ENCODE peak calls at places on chromosomes 1 and 21, in eight cellular contexts. I, L, H, J, G, A, M and Z are unnamed samples.

GRCh38 chr21:34594566-34595234 is 20.2 kb downstream of the RCAN1 start:
- DNase-seq in J (no peak), H (no peak), A (no peak), M (no peak), G (no peak), I (no peak), L (no peak), Z (no peak)

GRCh38 chr1:221162352-221162751 is 283.1 kb downstream of the HLX start:
- DNase-seq in I (no peak), G (peak; percentile 22), J (no peak), L (no peak), A (peak; percentile 4), M (no peak), H (no peak), Z (peak; percentile 8)

GRCh38 chr1:33683913-33684312 is 180.0 kb upstream of the HMGB4 start:
- DNase-seq in A (no peak), M (no peak), J (no peak), G (no peak), L (no peak), I (no peak), H (no peak), Z (no peak)

GRCh38 chr1:67532452-67533216 is 102.4 kb upstream of the SERBP1 start:
- DNase-seq in H (peak; percentile 90), L (peak; percentile 30), A (peak; percentile 72), J (peak; percentile 63), G (peak; percentile 93), I (no peak), M (no peak), Z (peak; percentile 85)

GRCh38 chr1:165444897-165445370 is at the start of gene RXRG:
- DNase-seq in G (peak; percentile 8), L (no peak), A (no peak), J (peak; percentile 52), I (peak; percentile 40), M (no peak), H (peak; percentile 13), Z (peak; percentile 2)

GRCh38 chr1:101846820-101847219 is 149.9 kb downstream of the OLFM3 start:
- DNase-seq in L (no peak), M (no peak), J (peak; percentile 42), A (no peak), G (no peak), H (no peak), I (no peak), Z (no peak)

GRCh38 chr1:244197851-244198375 is 146.8 kb downstream of the ZBTB18 start:
- DNase-seq in G (no peak), L (no peak), H (peak; percentile 87), I (no peak), J (no peak), M (no peak), A (no peak), Z (no peak)

GRCh38 chr1:24803220-24803619 is 58.0 kb downstream of the CLIC4 start:
- DNase-seq in I (no peak), G (peak; percentile 62), L (no peak), J (no peak), H (no peak), A (no peak), M (no peak), Z (peak; percentile 31)

GRCh38 chr21:45326169-45326833 is 38.6 kb upstream of the POFUT2 start:
- DNase-seq in H (no peak), A (no peak), I (no peak), G (no peak), J (no peak), L (no peak), M (no peak), Z (no peak)

GRCh38 chr1:247287460-247287859 is 31.6 kb downstream of the VN1R5 start:
- DNase-seq in G (no peak), H (no peak), J (no peak), M (no peak), I (no peak), L (no peak), A (no peak), Z (no peak)

GRCh38 chr1:226605573-226605950 is 57.0 kb downstream of the STUM start:
- DNase-seq in G (no peak), M (no peak), I (no peak), J (no peak), A (no peak), L (no peak), H (no peak), Z (no peak)

GRCh38 chr1:15684468-15685283 is 556 bp downstream of the PLEKHM2 start:
- DNase-seq in J (peak; percentile 10), M (no peak), A (no peak), G (peak; percentile 57), I (peak; percentile 55), H (no peak), L (peak; percentile 2), Z (peak; percentile 41)

GRCh38 chr1:226568077-226568831 is 19.7 kb downstream of the STUM start:
- DNase-seq in J (no peak), H (no peak), L (no peak), G (no peak), A (no peak), M (no peak), I (no peak), Z (no peak)

GRCh38 chr1:206544562-206545257 is 37.4 kb downstream of the RASSF5 start:
- DNase-seq in I (peak; percentile 78), M (peak; percentile 74), G (peak; percentile 77), H (peak; percentile 35), A (no peak), J (peak; percentile 80), L (peak; percentile 38), Z (peak; percentile 11)

GRCh38 chr1:47894718-47895393 is 102.3 kb downstream of the TRABD2B start:
- DNase-seq in A (no peak), J (no peak), M (no peak), L (no peak), I (no peak), H (peak; percentile 86), G (peak; percentile 34), Z (peak; percentile 54)

GRCh38 chr1:26028490-26028980 is 7.0 kb downstream of the EXTL1 start:
- DNase-seq in G (no peak), A (no peak), L (no peak), I (peak; percentile 57), M (no peak), H (no peak), J (no peak), Z (no peak)

GRCh38 chr1:174160109-174160473 is 771 bp downstream of the RABGAP1L start:
- DNase-seq in G (peak; percentile 38), I (peak; percentile 67), J (no peak), H (peak; percentile 49), M (no peak), A (no peak), L (peak; percentile 25), Z (peak; percentile 36)

GRCh38 chr1:208601569-208601968 is 357.4 kb upstream of the PLXNA2 start:
- DNase-seq in A (no peak), L (no peak), M (no peak), H (no peak), J (no peak), I (no peak), G (no peak), Z (no peak)

GRCh38 chr1:2110191-2110737 is 60.1 kb downstream of the PRKCZ start:
- DNase-seq in H (no peak), I (peak; percentile 15), J (no peak), L (no peak), M (no peak), G (no peak), A (no peak), Z (no peak)

GRCh38 chr1:163874070-163874469 is 552.3 kb downstream of the NUF2 start:
- DNase-seq in H (no peak), M (no peak), J (no peak), A (no peak), G (no peak), I (no peak), L (no peak), Z (no peak)

GRCh38 chr1:203512830-203513578 is 19.1 kb downstream of the OPTC start:
- DNase-seq in I (no peak), J (no peak), M (peak; percentile 9), A (peak; percentile 80), H (peak; percentile 91), L (peak; percentile 80), G (peak; percentile 94), Z (peak; percentile 22)

GRCh38 chr1:158121604-158122254 is 59.0 kb upstream of the CD1D start:
- DNase-seq in G (peak; percentile 72), J (peak; percentile 15), L (no peak), H (peak; percentile 55), I (no peak), M (no peak), A (no peak), Z (peak; percentile 56)

GRCh38 chr1:206004821-206005220 is 1.6 kb upstream of the RAB7B start:
- DNase-seq in M (no peak), J (no peak), L (no peak), I (no peak), A (no peak), H (peak; percentile 90), G (no peak), Z (no peak)

GRCh38 chr1:8347635-8348034 is 29.7 kb downstream of the SLC45A1 start:
- DNase-seq in I (no peak), A (no peak), J (peak; percentile 4), L (no peak), H (peak; percentile 49), M (no peak), G (no peak), Z (no peak)

GRCh38 chr1:167820684-167821355 is 93.1 kb downstream of the ADCY10 start:
- DNase-seq in L (no peak), I (no peak), G (no peak), J (no peak), A (no peak), H (peak; percentile 55), M (no peak), Z (no peak)

GRCh38 chr21:45818904-45819285 is 162.7 kb upstream of the COL6A1 start:
- DNase-seq in L (no peak), A (peak; percentile 96), G (no peak), J (no peak), M (peak; percentile 27), I (no peak), H (peak; percentile 17), Z (no peak)

GRCh38 chr21:20856926-20857325 is 141.3 kb upstream of the NCAM2 start:
- DNase-seq in I (no peak), A (no peak), H (no peak), L (no peak), G (no peak), J (peak; percentile 85), M (no peak), Z (no peak)

GRCh38 chr21:38950388-38951094 is 144.8 kb downstream of the ETS2 start:
- DNase-seq in A (peak; percentile 47), J (no peak), I (no peak), H (peak; percentile 61), M (no peak), L (peak; percentile 35), G (no peak), Z (no peak)

GRCh38 chr1:183444243-183444642 is 26.1 kb upstream of the NMNAT2 start:
- DNase-seq in J (no peak), G (peak; percentile 81), M (no peak), A (peak; percentile 21), I (no peak), L (no peak), H (peak; percentile 61), Z (peak; percentile 70)

GRCh38 chr1:48291421-48291820 is 68.9 kb downstream of the SLC5A9 start:
- DNase-seq in A (no peak), H (no peak), J (no peak), G (no peak), L (no peak), I (no peak), M (no peak), Z (no peak)